ENCODE peak calls at places on chromosomes 12 and 14, in five cellular contexts. Y is HCEC 1CT, I is AG04450, R is OCI-LY7, K is H1. C is an unnamed sample.

GRCh38 chr12:115394498-115395220 is 710.7 kb upstream of the TBX3 start:
- DNase-seq in Y (peak), I (no peak), R (no peak), K (no peak), C (no peak)

GRCh38 chr12:127389923-127390322 is 877.0 kb upstream of the TMEM132C start:
- DNase-seq in Y (peak), I (peak), R (no peak), K (peak), C (peak)

GRCh38 chr14:43464968-43465367 is 1042.1 kb downstream of the FSCB start:
- DNase-seq in Y (no peak), I (no peak), R (no peak), K (no peak), C (no peak)

GRCh38 chr12:39619660-39620433 is at the start of gene ABCD2:
- DNase-seq in Y (peak), I (peak), R (peak), K (no peak), C (peak)

GRCh38 chr14:102424520-102424919 is 61.8 kb downstream of the TECPR2 start:
- DNase-seq in Y (no peak), I (no peak), R (no peak), K (no peak), C (no peak)

GRCh38 chr14:89085154-89086059 is 261.0 kb downstream of the TTC8 start:
- DNase-seq in Y (no peak), I (no peak), R (no peak), K (no peak), C (no peak)

GRCh38 chr14:90795744-90796143 is 20.5 kb downstream of the TTC7B start:
- DNase-seq in Y (peak), I (peak), R (no peak), K (no peak), C (peak)

GRCh38 chr14:78356406-78356805 is 186.2 kb downstream of the NRXN3 start:
- DNase-seq in Y (no peak), I (no peak), R (no peak), K (no peak), C (no peak)

GRCh38 chr12:63844391-63845341 is at the start of gene SRGAP1:
- DNase-seq in Y (peak), I (no peak), R (no peak), K (no peak), C (peak)

GRCh38 chr14:102417118-102417517 is 54.4 kb downstream of the TECPR2 start:
- DNase-seq in Y (no peak), I (no peak), R (no peak), K (no peak), C (no peak)

GRCh38 chr14:62209287-62209899 is 447.2 kb downstream of the SNAPC1 start:
- DNase-seq in Y (peak), I (peak), R (no peak), K (no peak), C (peak)

GRCh38 chr12:98453070-98453469 is 62.3 kb upstream of the TMPO start:
- DNase-seq in Y (no peak), I (no peak), R (no peak), K (no peak), C (no peak)

GRCh38 chr12:126069549-126070165 is 1004.4 kb downstream of the AACS start:
- DNase-seq in Y (peak), I (no peak), R (peak), K (peak), C (peak)

GRCh38 chr12:91781114-91781513 is 364.5 kb downstream of the BTG1 start:
- DNase-seq in Y (no peak), I (peak), R (no peak), K (no peak), C (peak)

GRCh38 chr14:25032092-25032784 is 17.7 kb downstream of the STXBP6 start:
- DNase-seq in Y (no peak), I (no peak), R (peak), K (no peak), C (no peak)

GRCh38 chr12:46219892-46220655 is 48.8 kb downstream of the SLC38A1 start:
- DNase-seq in Y (peak), I (peak), R (no peak), K (no peak), C (peak)

C was measured in epithelial cell of esophagus.